ENCODE peak calls at places on chromosomes 16 and 17, in ten cellular contexts. O is activated CD8-positive, alpha-beta memory T cell treated with anti-CD3 and anti-CD28 coated beads for 4 hours; W is NCI-H1436; N is T47D; F is SK-N-MC; E is NCI-H2029 treated with DMSO at 0.1 percent for 48 hours; Z is GM13976; A is MCF 10A; V is tibial artery; X is IMR-90. G is an unnamed sample.
A peak's percentile ranks its signal among the peaks of the same experiment; 100 is the strongest.

GRCh38 chr16:73584157-73584556 is 536.2 kb upstream of the ZFHX3 start:
- DNase-seq in O (no peak), W (no peak), N (no peak), F (no peak), E (no peak), Z (no peak), A (no peak), V (no peak), X (no peak), G (no peak)

GRCh38 chr17:16282522-16282921 is 65.5 kb downstream of the PIGL start:
- DNase-seq in O (no peak), W (no peak), N (no peak), F (no peak), E (no peak), Z (no peak), A (peak; percentile 49), V (no peak), X (peak; percentile 91), G (peak; percentile 73)

GRCh38 chr17:14833201-14833773 is 431.8 kb downstream of the PMP22 start:
- DNase-seq in O (no peak), W (no peak), N (no peak), F (no peak), E (no peak), Z (no peak), A (no peak), V (no peak), X (peak; percentile 94), G (peak; percentile 65)

GRCh38 chr16:70331588-70332358 is 14.9 kb upstream of the DDX19A start:
- DNase-seq in O (no peak), W (no peak), N (no peak), F (no peak), E (no peak), Z (no peak), A (no peak), V (no peak), X (no peak), G (peak; percentile 24)

GRCh38 chr17:19650826-19651225 is 2.3 kb downstream of the ALDH3A2 start:
- DNase-seq in O (no peak), W (no peak), N (no peak), F (no peak), E (no peak), Z (no peak), A (peak; percentile 20), V (no peak), X (peak; percentile 59), G (no peak)

GRCh38 chr16:46844771-46845170 is 13.8 kb upstream of the C16orf87 start:
- DNase-seq in O (no peak), W (no peak), N (no peak), F (no peak), E (no peak), Z (no peak), A (no peak), V (no peak), X (peak; percentile 79), G (no peak)

GRCh38 chr16:22132801-22133200 is 29.5 kb upstream of the SDR42E2 start:
- DNase-seq in O (no peak), W (no peak), N (no peak), F (no peak), E (no peak), Z (no peak), A (no peak), V (no peak), X (no peak), G (no peak)

GRCh38 chr17:42019509-42020404 is at the start of gene NKIRAS2:
- DNase-seq in O (peak; percentile 83), W (peak; percentile 95), N (peak; percentile 98), F (no peak), E (peak; percentile 22), Z (peak; percentile 96), A (peak; percentile 87), V (peak; percentile 94), X (peak; percentile 85), G (peak; percentile 97)

GRCh38 chr16:87956169-87956770 is 5.0 kb downstream of the BANP start:
- DNase-seq in O (peak; percentile 38), W (no peak), N (no peak), F (no peak), E (no peak), Z (peak; percentile 85), A (no peak), V (peak; percentile 48), X (peak; percentile 83), G (peak; percentile 18)

GRCh38 chr16:18048858-18049257 is 287.7 kb downstream of the NPIPA8 start:
- DNase-seq in O (no peak), W (no peak), N (no peak), F (no peak), E (no peak), Z (no peak), A (no peak), V (no peak), X (no peak), G (no peak)

GRCh38 chr17:20191066-20191465 is 181.9 kb downstream of the SPECC1 start:
- DNase-seq in O (no peak), W (no peak), N (no peak), F (no peak), E (no peak), Z (no peak), A (peak; percentile 90), V (no peak), X (peak; percentile 98), G (no peak)

GRCh38 chr17:41404024-41404651 is 6.7 kb upstream of the KRT31 start:
- DNase-seq in O (peak; percentile 4), W (no peak), N (no peak), F (no peak), E (no peak), Z (no peak), A (peak; percentile 99), V (no peak), X (peak; percentile 97), G (peak; percentile 80)

GRCh38 chr17:74569392-74570003 is 2.2 kb upstream of the CD300H start:
- DNase-seq in O (no peak), W (no peak), N (no peak), F (peak; percentile 30), E (no peak), Z (no peak), A (peak; percentile 100), V (peak; percentile 62), X (peak; percentile 58), G (no peak)

GRCh38 chr17:78345172-78345571 is 14.7 kb downstream of the SOCS3 start:
- DNase-seq in O (no peak), W (no peak), N (no peak), F (no peak), E (no peak), Z (no peak), A (no peak), V (no peak), X (no peak), G (no peak)

GRCh38 chr16:85436636-85437160 is 176.4 kb upstream of the GSE1 start:
- DNase-seq in O (no peak), W (peak; percentile 21), N (no peak), F (no peak), E (no peak), Z (no peak), A (no peak), V (no peak), X (no peak), G (peak; percentile 57)

GRCh38 chr16:1026057-1026783 is 44.6 kb downstream of the SOX8 start:
- DNase-seq in O (no peak), W (no peak), N (no peak), F (no peak), E (no peak), Z (no peak), A (no peak), V (no peak), X (no peak), G (no peak)

GRCh38 chr17:61579382-61579781 is 11.6 kb downstream of the NACA2 start:
- DNase-seq in O (no peak), W (no peak), N (no peak), F (no peak), E (no peak), Z (no peak), A (no peak), V (no peak), X (no peak), G (no peak)

GRCh38 chr17:1460233-1460632 is 4.2 kb upstream of the CRK start:
- DNase-seq in O (no peak), W (no peak), N (no peak), F (no peak), E (no peak), Z (no peak), A (peak; percentile 62), V (peak; percentile 87), X (no peak), G (peak; percentile 39)

GRCh38 chr17:43020030-43020621 is 2.1 kb downstream of the VAT1 start:
- DNase-seq in O (no peak), W (no peak), N (no peak), F (no peak), E (no peak), Z (no peak), A (no peak), V (no peak), X (no peak), G (no peak)